ENCODE peak calls at places on chromosomes 5 and 9, in seven cellular contexts. Z is transverse colon, I is neural crest cell, N is gastrocnemius medialis, M is fibroblast of the aortic adventitia, E is GM13977, D is breast epithelium. W is an unnamed sample.

GRCh38 chr9:93064392-93065124 is 6.1 kb downstream of the SUSD3 start:
- DNase-seq in Z (peak), I (no peak), N (peak), M (no peak), E (peak), D (no peak), W (no peak)

GRCh38 chr5:181241393-181241975 is 2.2 kb downstream of the RACK1 start:
- DNase-seq in Z (no peak), I (no peak), N (peak), M (peak), E (no peak), D (no peak), W (no peak)

GRCh38 chr5:56094579-56095361 is 100.0 kb upstream of the IL6ST start:
- DNase-seq in Z (no peak), I (no peak), N (no peak), M (no peak), E (no peak), D (no peak), W (no peak)

GRCh38 chr5:134176523-134177196 is at the start of gene SKP1:
- DNase-seq in Z (peak), I (peak), N (peak), M (peak), E (peak), D (peak), W (peak)

GRCh38 chr5:132059696-132060500 is 557 bp upstream of the IL3 start:
- DNase-seq in Z (peak), I (no peak), N (no peak), M (no peak), E (no peak), D (peak), W (no peak)

GRCh38 chr5:128121679-128122078 is 38.1 kb downstream of the SLC12A2 start:
- DNase-seq in Z (peak), I (no peak), N (no peak), M (no peak), E (no peak), D (no peak), W (no peak)

GRCh38 chr5:57113486-57113885 is 60.4 kb upstream of the GPBP1 start:
- DNase-seq in Z (no peak), I (no peak), N (no peak), M (peak), E (no peak), D (no peak), W (no peak)

GRCh38 chr5:42242210-42242609 is 181.0 kb upstream of the GHR start:
- DNase-seq in Z (no peak), I (no peak), N (no peak), M (no peak), E (no peak), D (no peak), W (no peak)

GRCh38 chr9:71796368-71796767 is 28.1 kb upstream of the CEMIP2 start:
- DNase-seq in Z (no peak), I (no peak), N (no peak), M (no peak), E (no peak), D (no peak), W (no peak)

GRCh38 chr9:125142560-125143376 is 560 bp downstream of the SCAI start:
- DNase-seq in Z (peak), I (peak), N (no peak), M (no peak), E (no peak), D (no peak), W (no peak)
- TF ChIP-seq CTCF in Z (no peak), I (no peak), N (no peak), M (no peak), E (peak), D (no peak), W (no peak)

GRCh38 chr5:87169300-87169991 is 98.2 kb upstream of the RASA1 start:
- DNase-seq in Z (no peak), I (no peak), N (no peak), M (peak), E (no peak), D (no peak), W (no peak)

DNA sequence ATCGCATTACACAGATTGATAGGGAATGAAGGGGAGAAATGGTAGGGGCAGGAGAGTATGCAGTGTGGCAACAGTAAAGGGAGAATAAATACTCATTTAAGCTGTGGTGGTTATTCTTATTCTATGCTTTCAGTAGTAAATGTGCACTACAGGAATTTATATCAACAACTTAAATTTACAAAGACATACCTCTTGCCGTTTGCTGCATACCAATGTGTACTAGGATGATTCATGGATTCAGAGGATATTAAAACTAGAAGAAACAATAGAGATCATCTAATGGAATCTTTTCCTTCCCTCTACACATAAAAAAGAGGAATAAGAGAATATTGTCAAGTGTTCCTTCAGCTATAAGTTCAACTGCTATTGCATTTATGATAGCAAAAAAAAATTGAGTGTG is 103.3 kb upstream of the RASA1 start:
- DNase-seq in Z (no peak), I (no peak), N (no peak), M (no peak), E (no peak), D (no peak), W (no peak)
- TF ChIP-seq CTCF in Z (no peak), I (no peak), N (no peak), M (no peak), E (no peak), D (no peak), W (no peak)

DNA sequence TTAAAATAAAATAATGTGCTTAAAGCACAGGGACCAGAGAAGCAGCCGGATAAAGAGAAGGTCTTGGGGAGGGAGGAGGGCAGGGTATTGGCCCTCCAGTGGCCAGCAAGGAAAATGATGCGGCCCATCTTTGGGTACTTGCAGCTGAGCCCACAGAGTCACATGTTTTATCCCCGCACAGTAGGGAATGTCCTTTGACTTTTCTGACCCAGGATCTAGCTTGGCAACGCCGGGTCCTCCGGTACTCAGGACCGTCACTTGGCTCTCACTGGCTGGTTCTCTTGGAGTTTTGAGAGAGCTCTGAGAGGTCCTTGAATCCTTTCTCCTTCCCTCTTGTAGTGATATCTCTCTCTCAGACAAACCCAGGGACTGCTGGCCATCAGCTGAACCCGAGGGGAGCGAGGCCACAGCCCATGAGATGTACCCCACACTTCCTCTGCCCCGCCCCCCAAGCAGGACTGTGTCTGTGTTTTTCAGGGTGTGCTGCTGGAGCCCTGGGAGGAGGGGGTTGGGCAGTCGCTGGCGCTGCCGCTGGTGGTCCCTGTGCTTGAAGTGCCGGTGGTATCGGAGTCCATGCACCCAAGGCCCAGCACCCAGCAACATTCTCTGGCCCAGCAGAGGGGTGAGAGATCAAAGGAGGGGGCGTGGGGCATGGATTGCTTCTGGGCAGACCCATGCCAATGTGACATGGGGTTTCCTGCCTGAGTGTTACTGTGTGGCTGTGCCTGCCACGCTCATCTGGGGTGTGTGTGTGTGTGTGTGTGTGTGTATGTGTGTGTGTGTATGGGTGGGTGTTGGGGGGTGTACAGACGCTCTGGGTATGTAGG is 35.5 kb upstream of the HSPA9 start:
- DNase-seq in Z (no peak), I (peak), N (no peak), M (no peak), E (no peak), D (no peak), W (no peak)
- TF ChIP-seq CTCF in Z (no peak), I (peak), N (no peak), M (peak), E (no peak), D (no peak), W (no peak)

GRCh38 chr9:121784706-121785426 is 133.4 kb downstream of the DAB2IP start:
- DNase-seq in Z (peak), I (no peak), N (peak), M (no peak), E (no peak), D (no peak), W (peak)
- TF ChIP-seq CTCF in Z (no peak), I (peak), N (no peak), M (no peak), E (no peak), D (no peak), W (no peak)

GRCh38 chr9:33124046-33124445 is 43.1 kb downstream of the B4GALT1 start:
- DNase-seq in Z (no peak), I (no peak), N (no peak), M (no peak), E (no peak), D (no peak), W (no peak)

GRCh38 chr9:33125441-33125840 is 41.7 kb downstream of the B4GALT1 start:
- DNase-seq in Z (no peak), I (no peak), N (no peak), M (no peak), E (no peak), D (no peak), W (no peak)

GRCh38 chr9:33125871-33126822 is 41.0 kb downstream of the B4GALT1 start:
- DNase-seq in Z (no peak), I (no peak), N (no peak), M (peak), E (no peak), D (no peak), W (no peak)

GRCh38 chr9:33123632-33124031 is 43.5 kb downstream of the B4GALT1 start:
- DNase-seq in Z (no peak), I (no peak), N (no peak), M (no peak), E (no peak), D (no peak), W (no peak)

GRCh38 chr9:33124716-33125378 is 42.3 kb downstream of the B4GALT1 start:
- DNase-seq in Z (no peak), I (no peak), N (no peak), M (no peak), E (peak), D (no peak), W (no peak)
- TF ChIP-seq CTCF in Z (no peak), I (no peak), N (no peak), M (no peak), E (peak), D (no peak), W (no peak)

GRCh38 chr5:13218518-13218917 is 726.0 kb downstream of the DNAH5 start:
- DNase-seq in Z (no peak), I (no peak), N (no peak), M (peak), E (no peak), D (no peak), W (no peak)
- TF ChIP-seq CTCF in Z (no peak), I (peak), N (no peak), M (peak), E (peak), D (no peak), W (no peak)